ENCODE peak calls at places on chromosomes 3 and 15, in five cellular contexts. E is T-helper 2 cell, J is AG20443, Z is EL, A is NCI-H460. D is an unnamed sample.

GRCh38 chr15:39589193-39589814 is 8.4 kb downstream of the THBS1 start:
- DNase-seq in E (no peak), J (no peak), Z (peak), A (no peak), D (peak)

GRCh38 chr3:52428151-52429005 is 16.5 kb downstream of the SEMA3G start:
- DNase-seq in E (no peak), J (peak), Z (peak), A (peak), D (peak)

GRCh38 chr3:133965033-133965570 is 64.6 kb downstream of the SLCO2A1 start:
- DNase-seq in E (no peak), J (peak), Z (no peak), A (no peak), D (no peak)

GRCh38 chr3:42148982-42149432 is 57.9 kb downstream of the TRAK1 start:
- DNase-seq in E (no peak), J (peak), Z (peak), A (peak), D (peak)

GRCh38 chr15:69125236-69125635 is 35.2 kb upstream of the GLCE start:
- DNase-seq in E (no peak), J (no peak), Z (no peak), A (no peak), D (no peak)

GRCh38 chr15:66735909-66736305 is 33.9 kb downstream of the SMAD6 start:
- DNase-seq in E (no peak), J (no peak), Z (no peak), A (no peak), D (no peak)

GRCh38 chr3:71681224-71681668 is 44.0 kb downstream of the EIF4E3 start:
- DNase-seq in E (no peak), J (peak), Z (peak), A (peak), D (peak)

GRCh38 chr3:65048151-65048550 is 360.4 kb upstream of the ADAMTS9 start:
- DNase-seq in E (no peak), J (no peak), Z (no peak), A (no peak), D (no peak)

GRCh38 chr3:53083496-53083895 is 37.6 kb upstream of the SFMBT1 start:
- DNase-seq in E (no peak), J (peak), Z (peak), A (no peak), D (peak)

GRCh38 chr3:177491301-177492031 is 294.2 kb upstream of the TBL1XR1 start:
- DNase-seq in E (no peak), J (peak), Z (peak), A (peak), D (no peak)

GRCh38 chr15:66907826-66908502 is 157.4 kb upstream of the SMAD3 start:
- DNase-seq in E (no peak), J (peak), Z (no peak), A (no peak), D (no peak)

GRCh38 chr3:126466886-126467610 is 8.6 kb downstream of the ZXDC start:
- DNase-seq in E (no peak), J (no peak), Z (no peak), A (no peak), D (no peak)

GRCh38 chr3:123791417-123791816 is 92.7 kb downstream of the MYLK start:
- DNase-seq in E (no peak), J (no peak), Z (peak), A (no peak), D (peak)

GRCh38 chr15:54099010-54099409 is 120.8 kb downstream of the UNC13C start:
- DNase-seq in E (no peak), J (no peak), Z (no peak), A (no peak), D (no peak)

GRCh38 chr3:3038201-3038991 is 71.8 kb downstream of the IL5RA start:
- DNase-seq in E (no peak), J (no peak), Z (no peak), A (no peak), D (no peak)

GRCh38 chr3:147943265-147943945 is 534.2 kb downstream of the ZIC1 start:
- DNase-seq in E (no peak), J (peak), Z (peak), A (no peak), D (peak)

GRCh38 chr15:92898988-92899909 is 875 bp upstream of the CHD2 start:
- DNase-seq in E (no peak), J (no peak), Z (peak), A (no peak), D (no peak)

GRCh38 chr3:50550079-50550736 is 17.3 kb downstream of the C3orf18 start:
- DNase-seq in E (peak), J (peak), Z (peak), A (no peak), D (peak)

GRCh38 chr15:58052334-58052733 is 13.2 kb downstream of the ALDH1A2 start:
- DNase-seq in E (no peak), J (no peak), Z (no peak), A (no peak), D (no peak)

GRCh38 chr3:24867783-24868182 is 373.1 kb upstream of the THRB start:
- DNase-seq in E (no peak), J (no peak), Z (peak), A (no peak), D (no peak)

GRCh38 chr3:152772622-152773021 is 62.3 kb upstream of the P2RY1 start:
- DNase-seq in E (no peak), J (no peak), Z (no peak), A (no peak), D (no peak)

D was measured in HFFc6.